ENCODE peak calls at places on chromosomes 6 and 20, in seven cellular contexts. X is esophagus squamous epithelium, T is colonic mucosa, S is foreskin keratinocyte, E is RWPE2, R is stomach, H is cardiac muscle cell. V is an unnamed sample.

GRCh38 chr6:31299511-31299910 is 27.6 kb upstream of the HLA-C start:
- DNase-seq in T (no peak), X (no peak), S (no peak), R (no peak), E (no peak), H (no peak), V (no peak)

GRCh38 chr6:32177182-32177787 is 920 bp upstream of the RNF5 start:
- DNase-seq in X (no peak), H (no peak), T (peak), R (no peak), S (peak), E (no peak), V (no peak)

GRCh38 chr6:49582529-49582928 is 32.1 kb downstream of the C6orf141 start:
- DNase-seq in X (no peak), T (no peak), H (peak), R (no peak), E (no peak), S (no peak), V (no peak)

GRCh38 chr6:26296556-26296856 is 68.5 kb upstream of the BTN3A2 start:
- DNase-seq in H (no peak), S (no peak), T (no peak), X (no peak), R (no peak), E (no peak), V (no peak)

GRCh38 chr6:149749594-149750135 is at the start of gene PCMT1:
- DNase-seq in R (peak), E (peak), T (peak), S (peak), X (peak), H (peak), V (peak)

GRCh38 chr6:31775184-31775583 is 1.9 kb downstream of the VWA7 start:
- DNase-seq in E (no peak), T (peak), S (no peak), R (peak), X (no peak), H (no peak), V (no peak)

GRCh38 chr6:118786696-118787453 is 107.1 kb upstream of the ASF1A start:
- DNase-seq in H (no peak), X (no peak), S (no peak), E (no peak), T (no peak), R (no peak), V (no peak)

GRCh38 chr6:5061152-5061551 is 24.0 kb upstream of the PPP1R3G start:
- DNase-seq in S (no peak), R (no peak), T (no peak), E (no peak), X (no peak), H (peak), V (no peak)

GRCh38 chr6:170101281-170102035 is 189.4 kb downstream of the DLL1 start:
- DNase-seq in T (no peak), H (no peak), R (peak), X (no peak), E (peak), S (no peak), V (peak)

GRCh38 chr6:15439410-15440022 is 193.6 kb downstream of the JARID2 start:
- DNase-seq in H (peak), S (no peak), X (no peak), E (no peak), R (no peak), T (no peak), V (no peak)

GRCh38 chr6:43269273-43270007 is 26.2 kb downstream of the TTBK1 start:
- DNase-seq in R (peak), S (no peak), X (no peak), E (no peak), T (peak), H (no peak), V (no peak)

GRCh38 chr6:142568857-142569597 is 267.2 kb downstream of the ADGRG6 start:
- DNase-seq in X (no peak), S (no peak), R (no peak), E (no peak), T (no peak), H (peak), V (no peak)

GRCh38 chr6:84356907-84357306 is 129.5 kb upstream of the CEP162 start:
- DNase-seq in X (no peak), H (peak), E (no peak), R (no peak), T (no peak), S (no peak), V (no peak)

GRCh38 chr6:142187209-142187608 is 40.1 kb downstream of the VTA1 start:
- DNase-seq in S (no peak), R (no peak), E (no peak), X (no peak), H (peak), T (no peak), V (no peak)

GRCh38 chr6:26322645-26323482 is 42.1 kb upstream of the BTN3A2 start:
- DNase-seq in E (no peak), X (no peak), R (no peak), T (peak), S (peak), H (peak), V (peak)

GRCh38 chr20:39873286-39873685 is 815.8 kb downstream of the MAFB start:
- DNase-seq in R (no peak), X (no peak), T (no peak), H (no peak), E (no peak), S (no peak), V (no peak)

GRCh38 chr6:106223300-106223930 is 102.1 kb downstream of the ATG5 start:
- DNase-seq in R (peak), T (peak), X (no peak), H (peak), E (no peak), S (peak), V (no peak)

GRCh38 chr6:170575250-170575649 is 9.2 kb downstream of the PDCD2 start:
- DNase-seq in X (no peak), T (no peak), E (no peak), H (peak), R (no peak), S (no peak), V (no peak)

GRCh38 chr6:87641065-87641692 is 51.2 kb downstream of the ORC3 start:
- DNase-seq in H (no peak), S (no peak), E (no peak), T (no peak), R (no peak), X (no peak), V (no peak)

GRCh38 chr6:38192011-38192410 is 372.5 kb downstream of the ZFAND3 start:
- DNase-seq in S (no peak), H (no peak), R (no peak), T (no peak), X (no peak), E (no peak), V (no peak)

GRCh38 chr6:7112741-7113313 is 5.1 kb downstream of the RREB1 start:
- DNase-seq in R (peak), X (no peak), H (no peak), E (no peak), S (no peak), T (peak), V (peak)

GRCh38 chr6:107957165-107957908 is 671 bp downstream of the SEC63 start:
- DNase-seq in R (peak), T (peak), X (no peak), E (no peak), S (no peak), H (peak), V (peak)

GRCh38 chr6:5905431-5906339 is 101.0 kb downstream of the NRN1 start:
- DNase-seq in S (peak), R (peak), E (no peak), H (peak), T (peak), X (no peak), V (no peak)

GRCh38 chr6:63510353-63510686 is 62.0 kb upstream of the LOC128125822 start:
- DNase-seq in X (no peak), S (no peak), E (no peak), H (no peak), T (no peak), R (no peak), V (no peak)

GRCh38 chr20:2314759-2315439 is 19.1 kb downstream of the TGM3 start:
- DNase-seq in E (no peak), R (no peak), H (peak), X (no peak), S (peak), T (no peak), V (no peak)

GRCh38 chr6:150412221-150412620 is 43.4 kb downstream of the IYD start:
- DNase-seq in R (no peak), X (no peak), T (no peak), H (no peak), S (no peak), E (no peak), V (no peak)

GRCh38 chr6:138656278-138656803 is 117.2 kb upstream of the CCDC28A start:
- DNase-seq in E (no peak), H (no peak), R (no peak), T (no peak), S (no peak), X (no peak), V (no peak)

GRCh38 chr20:438581-439469 is 23.5 kb downstream of the TBC1D20 start:
- DNase-seq in R (peak), X (no peak), H (peak), E (peak), S (no peak), T (no peak), V (no peak)

GRCh38 chr20:47265984-47266383 is 90.5 kb downstream of the ZMYND8 start:
- DNase-seq in E (no peak), R (no peak), T (no peak), X (no peak), S (no peak), H (no peak), V (no peak)

GRCh38 chr6:113825776-113826175 is 31.4 kb upstream of the MARCKS start:
- DNase-seq in E (no peak), R (peak), T (peak), S (no peak), H (peak), X (no peak), V (no peak)

GRCh38 chr20:39706089-39706721 is 744.1 kb downstream of the DHX35 start:
- DNase-seq in T (no peak), S (no peak), X (no peak), H (no peak), R (no peak), E (no peak), V (no peak)

GRCh38 chr6:127177030-127177928 is 58.8 kb downstream of the RSPO3 start:
- DNase-seq in T (no peak), H (peak), X (no peak), R (no peak), E (no peak), S (no peak), V (no peak)

GRCh38 chr6:116685437-116685993 is 4.5 kb downstream of the KPNA5 start:
- DNase-seq in S (no peak), E (no peak), T (no peak), X (no peak), H (no peak), R (no peak), V (no peak)

GRCh38 chr6:28606424-28607391 is 81.0 kb downstream of the GPX5 start:
- DNase-seq in R (no peak), S (peak), T (no peak), H (peak), X (no peak), E (no peak), V (peak)
- TF ChIP-seq CTCF in R (no peak), S (peak), T (no peak), H (peak), X (no peak), E (peak), V (peak)

GRCh38 chr6:151440498-151440897 is 11.4 kb downstream of the RMND1 start:
- DNase-seq in R (no peak), E (no peak), S (no peak), T (no peak), X (no peak), H (no peak), V (no peak)

GRCh38 chr6:151441390-151442166 is 10.3 kb downstream of the RMND1 start:
- DNase-seq in T (no peak), S (no peak), H (no peak), R (no peak), E (no peak), X (no peak), V (no peak)

GRCh38 chr6:151443449-151443848 is 8.5 kb downstream of the RMND1 start:
- DNase-seq in R (no peak), H (no peak), T (no peak), E (no peak), X (no peak), S (no peak), V (no peak)

GRCh38 chr6:151442359-151442758 is 9.6 kb downstream of the RMND1 start:
- DNase-seq in H (no peak), X (no peak), S (no peak), R (no peak), E (no peak), T (no peak), V (peak)

DNA sequence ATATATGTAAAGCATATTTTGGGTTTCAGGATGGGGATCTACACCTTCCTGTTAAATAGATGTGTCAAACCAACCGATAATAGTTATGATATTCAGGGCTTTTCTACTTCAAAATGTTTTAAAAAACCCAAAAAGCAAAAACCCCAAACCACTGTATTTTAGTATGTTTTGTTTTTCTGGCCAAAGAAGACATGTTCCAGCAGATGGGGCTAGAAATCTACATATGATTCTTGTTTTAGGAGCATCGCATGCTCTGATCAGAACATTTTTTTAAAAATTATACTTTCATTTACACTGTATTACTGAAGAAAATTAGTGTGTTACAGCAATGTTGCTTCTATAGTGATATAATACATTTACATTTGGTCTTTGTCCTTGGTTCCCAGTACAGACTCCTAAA is 11.0 kb downstream of the RMND1 start:
- DNase-seq in R (no peak), E (no peak), S (no peak), X (no peak), T (no peak), H (peak), V (no peak)
- TF ChIP-seq CTCF in R (no peak), E (peak), S (peak), X (peak), T (no peak), H (peak), V (peak)

DNA sequence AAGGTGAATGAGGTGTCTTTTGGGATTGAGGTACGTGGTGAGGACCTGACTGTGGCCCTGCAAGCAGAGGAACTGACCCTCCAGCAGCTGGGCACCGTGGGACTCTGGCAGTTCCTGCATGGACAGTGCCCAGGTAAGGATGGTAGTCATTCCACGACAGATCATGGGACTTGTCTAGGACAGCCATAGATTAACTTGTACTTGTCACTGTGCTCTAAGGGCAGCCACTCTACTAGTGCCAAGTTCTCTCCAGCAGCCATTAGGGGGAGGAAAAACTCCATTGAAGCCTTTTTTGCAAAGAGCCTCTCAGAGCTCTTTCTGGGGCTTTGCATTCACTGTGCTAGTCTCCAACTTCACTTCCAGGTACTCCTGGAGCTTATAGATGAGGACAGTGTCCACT is 20.4 kb downstream of the TAF11 start:
- DNase-seq in E (no peak), R (no peak), X (no peak), S (no peak), T (no peak), H (peak), V (no peak)
- TF ChIP-seq CTCF in E (no peak), R (no peak), X (no peak), S (peak), T (no peak), H (no peak), V (no peak)

GRCh38 chr20:11172881-11173280 is 499.1 kb upstream of the JAG1 start:
- DNase-seq in T (no peak), S (no peak), H (peak), X (no peak), E (no peak), R (no peak), V (no peak)
- TF ChIP-seq CTCF in T (no peak), S (no peak), H (no peak), X (no peak), E (no peak), R (no peak), V (no peak)

GRCh38 chr6:134678436-134678889 is 271.4 kb downstream of the ALDH8A1 start:
- DNase-seq in S (no peak), H (peak), R (peak), T (peak), X (no peak), E (no peak), V (no peak)

GRCh38 chr6:134675110-134676038 is 274.5 kb downstream of the ALDH8A1 start:
- DNase-seq in E (no peak), H (no peak), R (no peak), T (no peak), X (no peak), S (no peak), V (no peak)

GRCh38 chr6:134674562-134674961 is 275.3 kb downstream of the ALDH8A1 start:
- DNase-seq in S (no peak), R (no peak), X (no peak), T (no peak), H (no peak), E (no peak), V (no peak)

GRCh38 chr6:134680021-134680420 is 269.9 kb downstream of the ALDH8A1 start:
- DNase-seq in R (no peak), E (no peak), X (no peak), H (no peak), T (no peak), S (no peak), V (no peak)

GRCh38 chr6:134676307-134677281 is 273.3 kb downstream of the ALDH8A1 start:
- DNase-seq in H (peak), R (peak), S (no peak), E (no peak), X (no peak), T (peak), V (peak)
- TF ChIP-seq CTCF in H (no peak), R (no peak), S (no peak), E (no peak), X (no peak), T (no peak), V (peak)

DNA sequence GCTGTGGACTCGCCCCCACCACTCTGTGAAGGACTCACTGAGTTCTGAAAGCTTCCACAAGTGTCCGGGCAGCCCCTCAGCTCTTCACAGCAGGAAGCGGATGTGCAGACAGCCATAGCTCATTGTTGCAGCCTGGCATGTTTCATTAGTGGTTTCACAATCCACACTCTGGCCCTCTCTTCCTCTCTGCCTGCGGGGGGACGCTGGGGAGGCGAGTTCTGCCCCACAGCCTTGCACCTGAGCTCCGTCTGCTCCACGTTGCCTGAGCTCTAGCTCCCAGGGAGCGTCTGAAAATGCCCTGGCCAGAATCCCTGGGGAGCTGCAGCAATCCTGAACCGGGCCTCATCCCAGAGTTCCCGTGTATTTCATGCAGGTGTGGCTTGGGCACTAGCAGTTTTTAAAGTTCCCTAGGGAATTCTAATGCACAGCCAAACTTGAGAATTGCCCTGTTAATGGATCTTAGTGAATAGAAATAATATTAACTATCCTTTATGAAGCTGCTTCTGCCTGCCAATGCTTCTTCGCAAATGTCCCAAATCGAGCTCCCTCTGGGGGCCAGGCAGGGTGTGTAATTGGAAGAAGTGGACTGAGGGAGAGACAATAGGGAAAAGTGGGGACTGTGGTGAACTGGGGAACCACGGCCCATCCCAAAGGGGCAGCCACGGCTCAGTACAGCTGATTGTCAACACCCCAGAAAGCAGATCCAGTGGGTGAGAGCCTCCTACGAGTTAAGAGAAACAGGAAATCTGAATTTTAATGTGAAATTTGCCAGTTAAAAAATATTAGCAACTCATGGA is 51.5 kb downstream of the CTCFL start:
- DNase-seq in E (peak), R (no peak), T (no peak), S (no peak), H (peak), X (no peak), V (no peak)
- TF ChIP-seq CTCF in E (no peak), R (no peak), T (no peak), S (peak), H (no peak), X (no peak), V (no peak)

GRCh38 chr6:25053875-25054371 is 118.2 kb upstream of the RIPOR2 start:
- DNase-seq in R (no peak), H (peak), S (no peak), T (no peak), E (no peak), X (no peak), V (no peak)
- TF ChIP-seq CTCF in R (no peak), H (no peak), S (no peak), T (no peak), E (no peak), X (no peak), V (peak)

GRCh38 chr20:31934968-31935764 is 16.7 kb downstream of the PDRG1 start:
- DNase-seq in R (no peak), H (no peak), T (no peak), E (no peak), X (no peak), S (no peak), V (no peak)
- TF ChIP-seq CTCF in R (no peak), H (no peak), T (no peak), E (no peak), X (no peak), S (no peak), V (no peak)

DNA sequence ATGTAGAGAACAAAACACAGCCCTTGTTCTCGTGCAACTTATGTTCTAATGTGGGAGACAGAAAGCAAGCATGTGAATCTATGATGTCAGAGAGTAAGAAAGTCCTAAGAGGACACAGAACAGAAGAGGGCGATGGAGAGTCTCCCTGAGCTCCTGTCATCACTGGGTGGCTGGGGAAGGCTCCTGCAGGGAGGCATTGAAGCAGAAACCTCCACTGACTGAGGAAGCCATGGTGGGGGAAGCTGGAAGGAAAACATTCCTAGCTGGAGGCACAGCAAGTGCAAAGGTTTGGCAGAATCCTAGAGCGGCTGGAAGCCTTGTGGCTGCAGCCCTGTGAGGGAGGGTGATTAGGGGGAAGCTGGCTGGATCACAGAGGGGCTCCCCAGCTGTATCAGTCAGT is 248.0 kb downstream of the CDH26 start:
- DNase-seq in E (peak), S (no peak), H (peak), T (no peak), R (no peak), X (no peak), V (peak)
- TF ChIP-seq CTCF in E (peak), S (peak), H (peak), T (no peak), R (no peak), X (no peak), V (peak)

V was measured in osteocyte.